ENCODE peak calls at places on chromosomes 12 and 14, in four cellular contexts. J is sigmoid colon, F is ovary, B is stomach. I is an unnamed sample.

GRCh38 chr12:111557271-111558106 is 41.6 kb downstream of the ATXN2 start:
- DNase-seq in J (no peak), F (no peak), B (no peak), I (no peak)

GRCh38 chr12:5447329-5447728 is 15.4 kb downstream of the NTF3 start:
- DNase-seq in J (no peak), F (no peak), B (no peak), I (no peak)

GRCh38 chr12:93982847-93983315 is 165.5 kb upstream of the PLXNC1 start:
- DNase-seq in J (no peak), F (no peak), B (no peak), I (no peak)

GRCh38 chr14:88521818-88522217 is 33.0 kb downstream of the PTPN21 start:
- DNase-seq in J (no peak), F (no peak), B (no peak), I (no peak)

GRCh38 chr12:124761876-124762275 is 101.8 kb downstream of the SCARB1 start:
- DNase-seq in J (no peak), F (no peak), B (no peak), I (no peak)

GRCh38 chr14:95073947-95074346 is 83.4 kb downstream of the DICER1 start:
- DNase-seq in J (no peak), F (no peak), B (no peak), I (no peak)

GRCh38 chr12:71107976-71108749 is 49.6 kb downstream of the TSPAN8 start:
- DNase-seq in J (no peak), F (no peak), B (no peak), I (peak; percentile 23)

GRCh38 chr12:10851243-10851858 is 2.1 kb upstream of the PRR4 start:
- DNase-seq in J (no peak), F (no peak), B (no peak), I (no peak)

GRCh38 chr14:98594156-98594555 is 677.8 kb downstream of the BCL11B start:
- DNase-seq in J (no peak), F (no peak), B (no peak), I (no peak)

GRCh38 chr14:99879401-99880295 is 86.4 kb downstream of the EML1 start:
- DNase-seq in J (no peak), F (no peak), B (no peak), I (no peak)

GRCh38 chr14:34423445-34423844 is 38.6 kb downstream of the SPTSSA start:
- DNase-seq in J (no peak), F (no peak), B (no peak), I (no peak)

GRCh38 chr12:44159870-44160269 is 324.0 kb downstream of the TMEM117 start:
- DNase-seq in J (no peak), F (no peak), B (no peak), I (no peak)

GRCh38 chr14:54662491-54663116 is 95.7 kb downstream of the SAMD4A start:
- DNase-seq in J (no peak), F (no peak), B (no peak), I (no peak)

GRCh38 chr14:55303646-55304277 is 32.5 kb downstream of the FBXO34 start:
- DNase-seq in J (no peak), F (no peak), B (no peak), I (no peak)

GRCh38 chr14:89185919-89186849 is 230.8 kb downstream of the FOXN3 start:
- DNase-seq in J (no peak), F (no peak), B (no peak), I (no peak)

GRCh38 chr12:55019784-55020183 is at the start of gene NEUROD4:
- DNase-seq in J (no peak), F (peak; percentile 25), B (peak; percentile 40), I (no peak)
- TF ChIP-seq EP300 in J (no peak), F (no peak), B (no peak), I (no peak)

GRCh38 chr12:88141425-88141773 is 489 bp downstream of the CEP290 start:
- DNase-seq in J (no peak), F (no peak), B (no peak), I (no peak)

GRCh38 chr12:88144037-88144436 is 1.9 kb downstream of the TMTC3 start:
- DNase-seq in J (no peak), F (no peak), B (no peak), I (no peak)

GRCh38 chr12:88142610-88142991 is 494 bp downstream of the TMTC3 start:
- DNase-seq in J (peak; percentile 68), F (no peak), B (peak; percentile 28), I (no peak)

GRCh38 chr12:88144546-88145468 is 2.7 kb downstream of the TMTC3 start:
- DNase-seq in J (no peak), F (no peak), B (no peak), I (no peak)

DNA sequence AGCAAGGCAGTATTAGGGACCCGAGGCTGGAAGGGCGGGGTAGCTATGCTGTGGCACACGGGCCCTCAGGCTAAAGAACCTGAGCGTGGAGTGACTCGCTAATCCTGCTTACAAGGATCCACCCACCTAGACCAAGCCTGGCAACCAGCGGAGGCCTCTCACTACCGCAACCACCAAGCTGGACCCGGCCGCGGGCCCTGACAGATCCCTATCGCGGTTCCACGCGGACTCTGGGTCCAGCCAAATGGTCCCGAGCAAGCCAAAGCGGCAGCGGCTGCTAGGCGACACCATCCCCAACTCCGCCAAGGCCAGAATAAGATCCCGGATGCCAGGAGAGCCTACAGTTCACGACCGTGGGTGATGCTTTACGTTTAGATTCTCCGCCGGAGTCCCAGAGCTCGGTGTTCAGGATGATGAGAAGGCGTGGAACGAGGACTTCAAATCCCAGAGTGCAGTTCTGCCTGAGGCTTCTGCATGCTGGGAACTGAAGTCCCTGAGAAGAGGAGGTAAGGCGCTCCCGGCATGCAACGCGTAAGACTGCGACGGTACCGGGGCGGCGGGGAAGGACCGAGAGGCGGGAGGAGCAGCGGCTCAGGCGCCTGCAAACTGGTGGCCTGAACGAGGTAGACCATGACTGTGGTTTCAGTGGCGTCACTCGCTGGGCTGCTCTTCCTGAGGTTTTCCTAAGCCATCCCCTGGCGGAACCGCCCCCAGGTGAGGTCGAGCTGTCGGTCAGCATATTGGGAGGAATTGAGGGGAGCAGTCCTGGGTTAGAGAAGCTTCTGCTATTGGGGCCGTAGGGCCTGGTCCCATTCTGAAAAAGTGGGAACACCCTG is at the start of the genes CEP290 and TMTC3:
- DNase-seq in J (peak; percentile 97), F (peak; percentile 90), B (peak; percentile 94), I (peak; percentile 85)
- TF ChIP-seq POLR2A in J (peak; percentile 43), F (peak; percentile 30), B (no peak), I (peak; percentile 74)

DNA sequence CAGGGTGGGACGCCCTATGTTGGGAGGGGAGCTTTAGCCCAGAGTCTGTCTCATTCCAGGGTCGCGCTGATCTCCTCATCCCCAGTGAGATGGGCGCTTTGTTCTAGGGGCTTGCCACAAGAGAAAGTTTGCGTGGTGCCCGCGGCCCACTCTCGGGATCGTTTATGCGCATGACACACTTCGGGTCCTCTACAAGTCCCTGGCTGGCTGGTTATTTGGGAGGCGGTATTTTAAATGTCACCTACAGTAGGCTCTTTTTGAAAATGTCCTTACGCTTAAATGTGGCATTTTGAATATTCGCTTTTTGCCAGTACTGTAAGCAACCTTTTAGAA is 541 bp downstream of the GOLT1B start:
- DNase-seq in J (peak; percentile 66), F (no peak), B (peak; percentile 26), I (no peak)
- H3K4me1 ChIP-seq in J (peaks cover 38% of the 10 kb centered on the region), F (peaks cover 7% of the 10 kb centered on the region), B (peaks cover 55% of the 10 kb centered on the region), I (peaks cover 31% of the 10 kb centered on the region)

DNA sequence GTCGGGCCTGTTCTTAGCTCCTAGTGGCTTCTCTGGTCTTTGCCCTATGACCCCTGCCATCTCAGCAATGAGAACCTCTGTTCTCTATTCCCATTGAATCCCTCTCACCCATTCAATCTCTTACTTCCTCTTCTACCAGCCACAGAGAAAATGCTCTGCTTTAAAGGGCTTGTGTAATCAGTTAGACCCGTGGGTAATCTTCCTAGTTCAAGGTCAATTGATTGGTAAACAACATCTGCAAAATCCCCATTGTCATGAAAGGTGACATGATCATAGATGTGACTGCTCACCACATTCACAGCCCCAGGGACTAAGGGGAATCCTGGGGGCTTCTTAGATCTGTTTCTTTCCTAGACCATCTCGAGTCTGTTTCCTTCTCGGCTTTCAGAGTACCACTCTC is 7.2 kb upstream of the CCDC197 start:
- DNase-seq in J (no peak), F (no peak), B (no peak), I (no peak)
- TF ChIP-seq EP300 in J (no peak), F (no peak), B (no peak), I (no peak)

GRCh38 chr14:90406384-90406798 is 9.6 kb downstream of the CALM1 start:
- DNase-seq in J (peak; percentile 66), F (no peak), B (no peak), I (no peak)
- TF ChIP-seq POLR2A in J (no peak), F (no peak), B (no peak), I (no peak)

GRCh38 chr12:42235426-42235825 is 2.6 kb downstream of the YAF2 start:
- DNase-seq in J (no peak), F (no peak), B (no peak), I (no peak)
- H3K4me1 ChIP-seq in J (peaks cover 27% of the 10 kb centered on the region), F (peaks cover 5% of the 10 kb centered on the region), B (peaks cover 46% of the 10 kb centered on the region), I (no peaks in the 10 kb centered on the region)

I was measured in tibial nerve.